ENCODE peak calls at places on chromosomes 2 and 18, in six cellular contexts. H is K562, R is GM12878, T is GM12892, L is HepG2, Z is H1. E is an unnamed sample.

GRCh38 chr2:72937356-72937669 is 20.0 kb downstream of the EMX1 start:
- DNase-seq in H (no peak), T (no peak), Z (no peak), L (no peak), R (no peak), E (no peak)

GRCh38 chr2:202429164-202429980 is 53.2 kb downstream of the BMPR2 start:
- DNase-seq in H (no peak), Z (no peak), R (no peak), L (no peak), T (no peak), E (no peak)

GRCh38 chr2:32418777-32419176 is 62.0 kb downstream of the BIRC6 start:
- DNase-seq in Z (no peak), H (no peak), R (no peak), T (no peak), L (no peak), E (no peak)

GRCh38 chr2:37471994-37472393 is 127.6 kb downstream of the QPCT start:
- DNase-seq in L (no peak), Z (no peak), T (no peak), H (no peak), R (no peak), E (no peak)

GRCh38 chr2:167134381-167135072 is 246.2 kb downstream of the XIRP2 start:
- DNase-seq in R (no peak), L (peak), H (no peak), Z (no peak), T (no peak), E (no peak)

GRCh38 chr2:8307779-8308178 is 374.1 kb upstream of the ID2 start:
- DNase-seq in H (no peak), R (no peak), T (no peak), L (no peak), Z (no peak), E (no peak)

GRCh38 chr2:178072383-178073301 is at the start of gene PDE11A:
- DNase-seq in L (peak), T (peak), H (peak), Z (peak), R (no peak), E (no peak)

GRCh38 chr2:216657963-216658362 is 24.7 kb downstream of the IGFBP2 start:
- DNase-seq in H (no peak), L (no peak), Z (no peak), R (no peak), T (no peak), E (no peak)

GRCh38 chr18:59054892-59055291 is 84.8 kb upstream of the SEC11C start:
- DNase-seq in Z (no peak), L (no peak), R (no peak), T (no peak), H (no peak), E (no peak)

GRCh38 chr2:238106339-238106697 is 6.2 kb downstream of the ESPNL start:
- DNase-seq in T (no peak), R (no peak), H (no peak), Z (no peak), L (no peak), E (no peak)

GRCh38 chr2:173286153-173286809 is 68.4 kb upstream of the CDCA7 start:
- DNase-seq in T (peak), L (no peak), Z (no peak), R (peak), H (no peak), E (peak)

GRCh38 chr18:7740815-7741214 is 173.7 kb downstream of the PTPRM start:
- DNase-seq in L (no peak), H (no peak), Z (no peak), R (no peak), T (no peak), E (no peak)

GRCh38 chr2:171230176-171230575 is 69.5 kb upstream of the TLK1 start:
- DNase-seq in H (no peak), T (no peak), R (no peak), L (no peak), Z (no peak), E (no peak)

DNA sequence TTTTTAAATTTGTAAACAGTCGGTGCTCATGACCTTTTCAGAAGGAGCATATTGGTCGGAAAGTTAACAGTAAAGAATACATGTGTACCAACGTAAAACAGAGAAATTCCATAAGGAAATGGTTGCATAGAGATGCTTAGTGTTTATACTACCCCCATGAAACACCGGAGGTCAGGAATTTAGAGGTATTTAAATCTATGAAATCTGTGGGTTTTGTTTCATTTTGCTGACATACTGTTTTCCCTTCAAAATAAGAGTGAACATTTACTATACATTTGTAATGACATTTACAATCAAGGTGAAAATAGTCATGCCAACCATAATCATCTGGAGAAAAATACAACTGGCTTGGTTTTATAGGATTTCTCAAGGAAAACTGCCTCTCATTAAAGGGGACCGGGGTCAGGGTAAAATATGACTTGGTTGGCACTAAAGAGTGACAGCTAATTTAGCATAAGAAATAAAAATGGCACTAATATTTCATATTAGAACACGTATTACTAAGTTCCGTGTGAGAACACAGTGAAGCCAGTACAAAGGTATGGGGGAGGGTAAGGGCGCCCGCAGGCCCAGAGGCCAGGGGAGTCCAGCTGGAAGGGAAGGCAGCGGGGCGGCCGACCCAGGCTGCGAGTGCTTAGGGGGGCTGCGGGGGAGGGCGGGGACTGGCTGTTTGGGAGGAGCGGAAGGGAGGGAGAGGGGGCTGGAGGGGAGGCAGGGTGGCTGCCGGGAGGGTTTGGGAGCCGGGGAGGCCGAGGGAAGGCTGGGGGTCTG is 1.1 kb upstream of the RNU4ATAC start:
- DNase-seq in T (no peak), L (peak), H (peak), Z (no peak), R (no peak), E (no peak)
- TF ChIP-seq TAF1 in T (no peak), L (no peak), H (no peak), Z (no peak), R (no peak), E (no peak)

GRCh38 chr2:21814588-21815192 is 690.9 kb downstream of the TDRD15 start:
- DNase-seq in H (no peak), T (no peak), R (no peak), Z (no peak), L (no peak), E (no peak)

GRCh38 chr2:21812766-21813165 is 689.0 kb downstream of the TDRD15 start:
- DNase-seq in L (no peak), Z (no peak), H (no peak), R (no peak), T (no peak), E (no peak)

GRCh38 chr2:21811541-21811940 is 687.8 kb downstream of the TDRD15 start:
- DNase-seq in Z (no peak), T (no peak), R (no peak), H (no peak), L (no peak), E (no peak)
- TF ChIP-seq POLR2A in Z (no peak), T (no peak), R (no peak), H (no peak), L (no peak), E (no peak)

GRCh38 chr18:11747731-11748130 is 58.7 kb downstream of the GNAL start:
- DNase-seq in Z (no peak), R (no peak), L (no peak), H (no peak), T (no peak), E (no peak)
- TF ChIP-seq TAF1 in Z (no peak), R (no peak), L (no peak), H (no peak), T (no peak), E (no peak)

GRCh38 chr2:11808016-11808400 is 61.6 kb downstream of the LPIN1 start:
- DNase-seq in Z (no peak), T (no peak), R (no peak), H (no peak), L (no peak), E (no peak)
- TF ChIP-seq POLR2A in Z (no peak), T (no peak), R (no peak), H (no peak), L (no peak), E (no peak)

GRCh38 chr18:31553800-31554199 is 37.9 kb upstream of the TTR start:
- DNase-seq in L (no peak), T (no peak), H (peak), Z (no peak), R (no peak), E (no peak)

GRCh38 chr18:31554776-31555175 is 36.9 kb upstream of the TTR start:
- DNase-seq in T (no peak), H (no peak), R (no peak), L (no peak), Z (no peak), E (no peak)

GRCh38 chr18:31557446-31557845 is 34.2 kb upstream of the TTR start:
- DNase-seq in L (no peak), H (no peak), T (no peak), R (no peak), Z (no peak), E (no peak)

GRCh38 chr18:31558567-31558966 is 33.1 kb upstream of the TTR start:
- DNase-seq in Z (no peak), L (peak), T (no peak), R (no peak), H (no peak), E (no peak)

GRCh38 chr18:31555971-31556747 is 35.5 kb upstream of the TTR start:
- DNase-seq in R (peak), L (peak), T (no peak), Z (no peak), H (peak), E (no peak)
- TF ChIP-seq TAF1 in R (no peak), L (no peak), T (no peak), Z (no peak), H (no peak), E (no peak)

GRCh38 chr2:164842624-164842966 is 972 bp upstream of the COBLL1 start:
- DNase-seq in H (no peak), Z (no peak), R (no peak), L (no peak), T (no peak), E (no peak)

GRCh38 chr2:164843346-164843841 is 1.8 kb upstream of the COBLL1 start:
- DNase-seq in Z (no peak), L (peak), R (no peak), H (no peak), T (no peak), E (no peak)

GRCh38 chr2:164840930-164841718 is 499 bp downstream of the COBLL1 start:
- DNase-seq in R (no peak), T (peak), H (peak), L (peak), Z (no peak), E (peak)

GRCh38 chr2:164840458-164840929 is 1.1 kb downstream of the COBLL1 start:
- DNase-seq in L (peak), T (no peak), Z (no peak), R (no peak), H (no peak), E (no peak)

DNA sequence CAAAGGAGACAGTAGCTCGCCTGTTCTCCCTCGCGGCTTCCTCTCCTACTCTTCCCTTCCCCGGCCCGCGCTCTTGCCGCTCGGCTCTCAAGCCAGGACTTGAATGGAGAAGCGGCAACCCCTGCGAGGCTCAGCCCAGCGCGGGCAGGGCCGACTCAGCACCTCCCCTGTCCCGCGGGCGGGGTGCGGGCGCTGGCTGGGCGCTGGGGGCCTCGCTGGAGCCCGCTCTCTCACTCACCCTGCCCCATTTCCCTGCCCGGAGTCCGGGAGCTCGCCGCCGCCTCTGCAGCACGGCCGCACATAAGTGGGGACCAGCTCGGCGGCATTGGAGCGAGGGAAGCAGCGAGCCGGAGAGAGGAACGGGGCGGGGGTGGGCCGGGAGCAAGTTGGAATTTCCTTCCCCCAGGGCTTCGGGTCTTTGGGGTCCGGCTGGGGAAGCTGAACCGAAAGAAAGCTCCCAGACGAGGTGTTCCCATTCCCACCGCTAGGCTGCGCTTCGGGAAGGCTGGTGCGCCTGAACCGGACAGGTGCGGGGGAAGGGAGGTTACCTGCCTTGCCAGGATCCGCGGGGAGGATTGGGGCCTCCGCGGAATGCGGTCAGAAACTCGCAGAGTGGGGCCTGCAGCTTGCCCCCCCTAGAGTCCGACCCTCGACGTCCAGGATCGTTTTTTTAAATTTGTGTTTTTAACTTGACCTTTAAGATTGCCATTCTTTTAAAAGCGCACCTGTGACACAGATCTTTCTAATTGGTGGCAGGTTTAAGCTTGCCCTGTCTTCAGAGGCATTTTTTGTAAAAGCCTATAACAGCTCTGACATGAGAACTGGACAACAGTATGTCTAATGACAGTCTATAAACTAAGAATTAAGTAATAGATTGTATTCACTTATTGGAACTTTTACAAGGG is at the start of gene COBLL1:
- DNase-seq in H (peak), R (no peak), Z (no peak), L (peak), T (peak), E (peak)
- TF ChIP-seq POLR2A in H (no peak), R (no peak), Z (no peak), L (peak), T (no peak), E (no peak)